ENCODE peak calls at places on chromosomes 5 and 9, in four cellular contexts. H is mesothelial cell of epicardium, O is HFFc6, D is A549. Y is an unnamed sample.

GRCh38 chr5:172920447-172920849 is 38.8 kb upstream of the RPL26L1 start:
- DNase-seq in D (peak), O (peak), H (no peak), Y (no peak)

GRCh38 chr5:3394877-3395599 is 200.6 kb upstream of the IRX1 start:
- DNase-seq in D (no peak), O (no peak), H (no peak), Y (no peak)

GRCh38 chr9:133236291-133237071 is 27.4 kb upstream of the OBP2B start:
- DNase-seq in H (no peak), D (no peak), O (no peak), Y (no peak)

GRCh38 chr9:116115731-116116353 is 37.7 kb upstream of the PAPPA start:
- DNase-seq in D (no peak), O (peak), H (no peak), Y (no peak)

GRCh38 chr5:42005561-42006153 is 80.6 kb downstream of the FBXO4 start:
- DNase-seq in D (peak), O (peak), H (no peak), Y (no peak)

GRCh38 chr5:55997742-55998351 is 3.1 kb upstream of the IL6ST start:
- DNase-seq in H (no peak), D (peak), O (peak), Y (no peak)

GRCh38 chr5:179732918-179733763 is 519 bp downstream of the MAML1 start:
- DNase-seq in O (peak), D (peak), H (peak), Y (peak)

GRCh38 chr5:10836991-10837390 is 76.0 kb upstream of the DAP start:
- DNase-seq in D (no peak), H (no peak), O (peak), Y (no peak)

GRCh38 chr9:125028041-125028440 is 87.2 kb upstream of the GOLGA1 start:
- DNase-seq in D (no peak), O (no peak), H (no peak), Y (no peak)

GRCh38 chr9:135547756-135548736 is 2.1 kb downstream of the OBP2A start:
- DNase-seq in O (no peak), D (no peak), H (peak), Y (no peak)

GRCh38 chr5:174518512-174518911 is 205.9 kb upstream of the MSX2 start:
- DNase-seq in H (no peak), O (no peak), D (no peak), Y (no peak)

GRCh38 chr5:162801235-162801634 is 636.2 kb upstream of the CCNG1 start:
- DNase-seq in H (no peak), O (no peak), D (no peak), Y (no peak)

GRCh38 chr5:115100556-115100955 is 69.2 kb downstream of the TRIM36 start:
- DNase-seq in H (no peak), O (peak), D (no peak), Y (no peak)

GRCh38 chr9:98791147-98792095 is 4.9 kb downstream of the ANKS6 start:
- DNase-seq in H (peak), O (peak), D (peak), Y (peak)

GRCh38 chr5:63127054-63127453 is 548.4 kb downstream of the LRRC70 start:
- DNase-seq in H (no peak), D (no peak), O (peak), Y (no peak)

GRCh38 chr5:52139888-52140580 is 647.7 kb upstream of the ITGA1 start:
- DNase-seq in H (no peak), D (no peak), O (no peak), Y (no peak)

GRCh38 chr5:78574731-78575161 is 73.8 kb downstream of the LHFPL2 start:
- DNase-seq in H (no peak), O (peak), D (no peak), Y (no peak)

GRCh38 chr5:150846651-150847333 is 471 bp downstream of the IRGM start:
- DNase-seq in H (no peak), O (peak), D (peak), Y (peak)

GRCh38 chr5:39420482-39421145 is 4.2 kb downstream of the DAB2 start:
- DNase-seq in D (no peak), O (peak), H (no peak), Y (no peak)

GRCh38 chr5:56816546-56817081 is 1.3 kb downstream of the MAP3K1 start:
- DNase-seq in O (peak), D (peak), H (peak), Y (peak)

DNA sequence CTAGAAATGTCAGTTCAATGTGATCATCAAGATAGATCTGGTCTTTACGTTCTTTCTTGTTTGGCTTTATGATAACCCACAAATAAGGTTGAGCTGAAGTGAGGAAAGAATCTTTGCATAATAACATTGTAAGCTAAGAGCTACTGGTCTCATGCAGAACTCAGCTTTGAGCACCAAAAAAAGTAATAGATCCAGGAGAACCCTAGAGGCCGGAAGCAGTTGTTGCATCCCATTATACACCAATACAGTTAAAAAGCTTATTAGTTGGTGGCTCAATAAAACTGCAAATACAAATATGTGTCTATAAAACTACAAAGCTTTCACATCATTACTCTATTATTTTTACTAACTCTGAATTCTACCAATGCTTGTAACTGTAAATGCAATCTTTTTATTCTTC is 85.5 kb upstream of the NUDT12 start:
- DNase-seq in D (no peak), H (no peak), O (no peak), Y (no peak)
- TF ChIP-seq CTCF in D (no peak), H (peak), O (peak), Y (peak)

DNA sequence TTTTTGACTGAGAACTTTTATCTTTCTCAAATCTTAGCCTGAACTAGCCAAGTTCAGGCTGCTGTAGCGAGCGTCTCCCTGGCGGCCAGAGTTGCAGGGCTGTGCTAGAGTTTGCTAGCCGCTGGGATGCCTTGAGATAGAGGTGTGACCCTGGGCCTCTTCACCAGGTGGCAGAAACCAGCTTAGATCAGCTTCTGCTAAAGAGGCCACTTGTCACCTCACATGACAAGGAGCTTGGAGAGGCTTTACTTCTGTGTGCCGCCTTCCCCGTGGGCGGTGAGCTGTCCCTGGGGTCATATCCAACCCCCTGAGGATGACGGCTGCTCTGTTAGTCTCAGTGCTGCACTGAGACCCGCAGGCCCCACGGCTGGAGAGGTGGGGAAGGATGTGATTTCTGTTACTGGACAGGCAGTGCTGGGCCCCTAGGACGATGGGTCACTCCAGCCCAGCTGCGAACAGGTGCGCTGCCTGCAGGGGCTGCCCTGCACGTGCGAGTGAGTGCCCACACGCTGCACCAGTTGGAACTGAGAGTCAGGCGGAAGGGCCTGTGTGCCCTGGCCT is 63.7 kb downstream of the EHMT1 start:
- DNase-seq in O (no peak), D (no peak), H (no peak), Y (no peak)
- TF ChIP-seq CTCF in O (no peak), D (no peak), H (no peak), Y (peak)

GRCh38 chr9:137278061-137278912 is 761 bp downstream of the TOR4A start:
- DNase-seq in O (no peak), H (peak), D (no peak), Y (no peak)

GRCh38 chr9:137279741-137280477 is 2.4 kb downstream of the TOR4A start:
- DNase-seq in O (no peak), D (no peak), H (peak), Y (no peak)

GRCh38 chr9:137278913-137279711 is 1.6 kb downstream of the TOR4A start:
- DNase-seq in H (peak), D (no peak), O (no peak), Y (no peak)

GRCh38 chr9:137281345-137282116 is 4.0 kb downstream of the TOR4A start:
- DNase-seq in D (no peak), H (no peak), O (no peak), Y (no peak)

GRCh38 chr9:137280478-137281344 is 3.2 kb downstream of the TOR4A start:
- DNase-seq in D (no peak), O (no peak), H (peak), Y (no peak)
- TF ChIP-seq CTCF in D (no peak), O (peak), H (peak), Y (peak)

GRCh38 chr5:45225571-45226031 is 416.9 kb downstream of the MRPS30 start:
- DNase-seq in H (no peak), O (no peak), D (no peak), Y (no peak)
- TF ChIP-seq CTCF in H (no peak), O (no peak), D (no peak), Y (no peak)

Y was measured in progenitor cell of endocrine pancreas.